ENCODE peak calls at places on chromosomes 7 and 10, in ten cellular contexts. W is sigmoid colon; H is mesothelial cell of epicardium; I is colonic mucosa; F is OCI-LY7; Y is GM23338; L is AG04450; Q is thoracic aorta; Z is osteocyte; M is CD4-positive, alpha-beta T cell. O is an unnamed sample.

GRCh38 chr7:74025146-74025545 is 2.8 kb upstream of the ELN start:
- DNase-seq in W (no peak), H (no peak), I (no peak), F (no peak), Y (no peak), L (no peak), Q (no peak), Z (no peak), M (no peak), O (no peak)

GRCh38 chr7:6675807-6676405 is 30.8 kb downstream of the ZNF12 start:
- DNase-seq in W (no peak), H (no peak), I (no peak), F (no peak), Y (no peak), L (no peak), Q (no peak), Z (no peak), M (no peak), O (no peak)

GRCh38 chr7:28135760-28136159 is 44.8 kb downstream of the JAZF1 start:
- DNase-seq in W (no peak), H (no peak), I (no peak), F (no peak), Y (no peak), L (no peak), Q (no peak), Z (no peak), M (no peak), O (no peak)

GRCh38 chr7:8125680-8126444 is 136.1 kb downstream of the ICA1 start:
- DNase-seq in W (no peak), H (no peak), I (peak; percentile 25), F (peak; percentile 51), Y (no peak), L (no peak), Q (no peak), Z (no peak), M (peak; percentile 70), O (peak; percentile 27)

GRCh38 chr10:20396168-20396567 is 500.9 kb downstream of the NEBL start:
- DNase-seq in W (no peak), H (no peak), I (no peak), F (no peak), Y (no peak), L (no peak), Q (no peak), Z (no peak), M (no peak), O (no peak)

GRCh38 chr7:106375499-106375898 is 90.7 kb upstream of the NAMPT start:
- DNase-seq in W (no peak), H (no peak), I (no peak), F (no peak), Y (no peak), L (no peak), Q (no peak), Z (no peak), M (no peak), O (no peak)

GRCh38 chr10:133096616-133097269 is 9.0 kb downstream of the ADGRA1 start:
- DNase-seq in W (no peak), H (no peak), I (no peak), F (no peak), Y (no peak), L (no peak), Q (no peak), Z (no peak), M (no peak), O (no peak)

GRCh38 chr7:104156842-104157277 is 51.0 kb downstream of the ORC5 start:
- DNase-seq in W (no peak), H (no peak), I (no peak), F (peak; percentile 39), Y (peak; percentile 65), L (no peak), Q (no peak), Z (no peak), M (no peak), O (peak; percentile 34)

GRCh38 chr7:46972205-46972604 is 609.7 kb downstream of the TNS3 start:
- DNase-seq in W (no peak), H (no peak), I (no peak), F (no peak), Y (peak; percentile 1), L (peak; percentile 30), Q (no peak), Z (no peak), M (no peak), O (peak; percentile 73)

GRCh38 chr10:30127120-30127541 is 67.7 kb upstream of the JCAD start:
- DNase-seq in W (no peak), H (no peak), I (no peak), F (no peak), Y (no peak), L (no peak), Q (no peak), Z (no peak), M (no peak), O (no peak)

GRCh38 chr7:76428149-76428823 is 3.5 kb downstream of the ZP3 start:
- DNase-seq in W (peak; percentile 29), H (no peak), I (no peak), F (no peak), Y (no peak), L (no peak), Q (no peak), Z (no peak), M (no peak), O (peak; percentile 78)

GRCh38 chr7:157299613-157300405 is 37.0 kb upstream of the DNAJB6 start:
- DNase-seq in W (no peak), H (no peak), I (no peak), F (no peak), Y (peak; percentile 35), L (no peak), Q (no peak), Z (no peak), M (peak; percentile 33), O (peak; percentile 57)

GRCh38 chr7:157499121-157499834 is 162.5 kb downstream of the DNAJB6 start:
- DNase-seq in W (peak; percentile 37), H (no peak), I (no peak), F (no peak), Y (no peak), L (no peak), Q (no peak), Z (peak; percentile 75), M (no peak), O (no peak)

GRCh38 chr7:135178364-135178763 is 7.9 kb upstream of the CYREN start:
- DNase-seq in W (no peak), H (no peak), I (no peak), F (no peak), Y (no peak), L (no peak), Q (no peak), Z (no peak), M (no peak), O (no peak)

DNA sequence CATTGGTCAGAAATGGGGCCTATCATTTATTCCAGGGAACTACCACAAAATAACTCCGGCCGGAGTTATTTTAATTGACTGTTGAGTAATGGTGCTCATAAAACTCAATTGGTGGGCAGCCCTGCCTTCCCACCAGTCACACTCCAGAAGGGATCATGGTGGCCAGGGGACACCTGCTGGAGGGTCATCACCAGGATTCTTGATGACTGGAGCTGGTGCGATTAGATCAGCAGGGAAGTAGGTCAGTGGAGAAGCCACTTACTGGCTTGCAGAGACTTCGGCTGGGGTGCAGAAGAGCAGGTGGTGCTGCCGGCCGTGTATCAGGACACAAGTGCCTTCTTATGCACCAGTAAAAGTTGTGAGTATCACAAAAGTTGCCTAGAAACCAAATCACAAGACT is 82.6 kb upstream of the CHCHD3 start:
- DNase-seq in W (no peak), H (no peak), I (no peak), F (no peak), Y (no peak), L (no peak), Q (no peak), Z (no peak), M (no peak), O (no peak)
- TF ChIP-seq CTCF in W (no peak), H (no peak), I (no peak), F (no peak), Y (peak; percentile 23), L (no peak), Q (no peak), Z (no peak), M (no peak), O (no peak)

DNA sequence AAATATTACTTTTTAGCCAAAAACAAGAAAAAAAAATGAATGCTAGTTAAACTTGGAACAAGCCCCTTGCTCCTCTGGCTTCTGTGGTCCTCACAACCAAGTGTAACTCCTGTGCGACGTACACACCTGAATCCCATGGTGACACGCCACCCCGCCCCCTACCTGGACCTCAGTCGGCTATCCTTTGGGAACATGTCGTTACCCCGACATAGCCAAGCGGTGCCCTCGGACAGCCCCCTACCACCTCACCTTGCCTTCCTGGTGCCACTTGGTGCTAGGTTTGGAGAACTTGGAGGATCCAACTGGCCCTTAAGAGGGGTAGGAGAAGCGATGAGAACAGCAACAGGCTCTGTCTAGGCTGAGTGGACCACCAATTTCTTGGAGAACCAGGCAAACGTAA is 12.0 kb upstream of the SMARCD3 start:
- DNase-seq in W (no peak), H (no peak), I (no peak), F (no peak), Y (no peak), L (no peak), Q (no peak), Z (no peak), M (no peak), O (no peak)
- TF ChIP-seq CTCF in W (no peak), H (no peak), I (no peak), F (no peak), Y (no peak), L (no peak), Q (no peak), Z (no peak), M (no peak), O (no peak)

GRCh38 chr10:102814456-102814871 is 22.7 kb downstream of the CYP17A1 start:
- DNase-seq in W (no peak), H (no peak), I (no peak), F (peak; percentile 40), Y (no peak), L (no peak), Q (no peak), Z (no peak), M (no peak), O (no peak)
- TF ChIP-seq CTCF in W (no peak), H (no peak), I (no peak), F (no peak), Y (no peak), L (no peak), Q (no peak), Z (no peak), M (no peak), O (no peak)

GRCh38 chr10:61465807-61466425 is 12.7 kb upstream of the TMEM26 start:
- DNase-seq in W (no peak), H (no peak), I (no peak), F (no peak), Y (peak; percentile 40), L (no peak), Q (no peak), Z (no peak), M (no peak), O (peak; percentile 45)
- TF ChIP-seq CTCF in W (no peak), H (no peak), I (no peak), F (peak; percentile 14), Y (peak; percentile 27), L (no peak), Q (no peak), Z (no peak), M (no peak), O (no peak)

GRCh38 chr10:32237644-32238345 is 109.2 kb downstream of the EPC1 start:
- DNase-seq in W (no peak), H (no peak), I (no peak), F (no peak), Y (no peak), L (peak; percentile 21), Q (no peak), Z (no peak), M (no peak), O (peak; percentile 61)
- TF ChIP-seq CTCF in W (no peak), H (no peak), I (no peak), F (no peak), Y (no peak), L (no peak), Q (no peak), Z (no peak), M (no peak), O (no peak)